ENCODE peak calls at places on chromosomes 13 and 19, in five cellular contexts. B is IMR-90, V is H1, S is mesendoderm, M is neuronal stem cell. K is an unnamed sample.

GRCh38 chr19:41478875-41479756 is 36.2 kb downstream of the ERICH4 start:
- DNase-seq in B (no peak), V (no peak), S (no peak), M (no peak), K (no peak)

GRCh38 chr13:36430247-36431203 is 1.8 kb upstream of the CCNA1 start:
- DNase-seq in B (no peak), V (no peak), S (peak), M (no peak), K (no peak)

GRCh38 chr19:58227964-58228583 is 640 bp upstream of the ZNF544 start:
- DNase-seq in B (no peak), V (no peak), S (peak), M (peak), K (no peak)

GRCh38 chr19:31127132-31127967 is 221.9 kb downstream of the TSHZ3 start:
- DNase-seq in B (peak), V (peak), S (peak), M (no peak), K (no peak)

GRCh38 chr13:57438072-57438471 is 193.5 kb upstream of the PCDH17 start:
- DNase-seq in B (no peak), V (no peak), S (no peak), M (no peak), K (no peak)

GRCh38 chr13:106182404-106182803 is 353.1 kb downstream of the EFNB2 start:
- DNase-seq in B (peak), V (no peak), S (peak), M (no peak), K (no peak)

GRCh38 chr19:13588953-13589833 is 82.9 kb upstream of the CACNA1A start:
- DNase-seq in B (peak), V (peak), S (peak), M (peak), K (peak)

GRCh38 chr19:50669319-50670101 is 20.3 kb downstream of the C19orf81 start:
- DNase-seq in B (peak), V (no peak), S (no peak), M (no peak), K (peak)

GRCh38 chr13:65488606-65489005 is 1741.5 kb downstream of the PCDH9 start:
- DNase-seq in B (no peak), V (no peak), S (peak), M (no peak), K (no peak)

GRCh38 chr19:27740396-27740795 is 1472.6 kb downstream of the UQCRFS1 start:
- DNase-seq in B (no peak), V (no peak), S (no peak), M (no peak), K (no peak)

GRCh38 chr19:55686311-55687050 is 11.5 kb downstream of the EPN1 start:
- DNase-seq in B (no peak), V (no peak), S (no peak), M (no peak), K (no peak)

GRCh38 chr19:40799558-40800338 is 757 bp downstream of the EGLN2 start:
- DNase-seq in B (no peak), V (no peak), S (peak), M (no peak), K (no peak)

GRCh38 chr19:30799854-30800755 is 427.9 kb downstream of the ZNF536 start:
- DNase-seq in B (no peak), V (peak), S (peak), M (peak), K (no peak)

GRCh38 chr13:111860161-111860560 is 206.8 kb upstream of the SOX1 start:
- DNase-seq in B (no peak), V (no peak), S (no peak), M (no peak), K (no peak)

GRCh38 chr13:27012482-27013197 is 159.0 kb downstream of the USP12 start:
- DNase-seq in B (peak), V (no peak), S (no peak), M (no peak), K (peak)

GRCh38 chr13:68369739-68370138 is 1139.6 kb upstream of the PCDH9 start:
- DNase-seq in B (no peak), V (no peak), S (peak), M (no peak), K (no peak)

GRCh38 chr13:110017379-110017778 is 231.0 kb upstream of the IRS2 start:
- DNase-seq in B (peak), V (peak), S (peak), M (no peak), K (peak)

GRCh38 chr13:65456150-65456912 is 1773.8 kb downstream of the PCDH9 start:
- DNase-seq in B (peak), V (no peak), S (no peak), M (no peak), K (no peak)

GRCh38 chr19:36719687-36720556 is 32.5 kb downstream of the ZNF567 start:
- DNase-seq in B (no peak), V (no peak), S (peak), M (no peak), K (no peak)

GRCh38 chr19:13012690-13013608 is 17.7 kb downstream of the NFIX start:
- DNase-seq in B (peak), V (no peak), S (peak), M (no peak), K (peak)

GRCh38 chr13:95573226-95573625 is 20.7 kb downstream of the CLDN10 start:
- DNase-seq in B (peak), V (no peak), S (no peak), M (no peak), K (no peak)

GRCh38 chr13:50616101-50616500 is 227.4 kb downstream of the DLEU7 start:
- DNase-seq in B (peak), V (no peak), S (no peak), M (no peak), K (no peak)

GRCh38 chr13:43339843-43340550 is 316.6 kb downstream of the DNAJC15 start:
- DNase-seq in B (peak), V (no peak), S (no peak), M (no peak), K (no peak)

GRCh38 chr19:10091370-10091687 is 5.2 kb downstream of the SHFL start:
- DNase-seq in B (no peak), V (no peak), S (no peak), M (no peak), K (no peak)

GRCh38 chr13:18236528-18236815 is 945.2 kb downstream of the TUBA3C start:
- DNase-seq in B (no peak), V (no peak), S (no peak), M (no peak), K (no peak)

GRCh38 chr13:106109391-106109791 is 426.1 kb downstream of the EFNB2 start:
- DNase-seq in B (peak), V (no peak), S (no peak), M (no peak), K (peak)

GRCh38 chr13:102902789-102903347 is 57.0 kb downstream of the ERCC5 start:
- DNase-seq in B (no peak), V (peak), S (peak), M (no peak), K (peak)

GRCh38 chr19:8571006-8571411 is 6.2 kb downstream of the MYO1F start:
- DNase-seq in B (peak), V (no peak), S (no peak), M (no peak), K (no peak)

DNA sequence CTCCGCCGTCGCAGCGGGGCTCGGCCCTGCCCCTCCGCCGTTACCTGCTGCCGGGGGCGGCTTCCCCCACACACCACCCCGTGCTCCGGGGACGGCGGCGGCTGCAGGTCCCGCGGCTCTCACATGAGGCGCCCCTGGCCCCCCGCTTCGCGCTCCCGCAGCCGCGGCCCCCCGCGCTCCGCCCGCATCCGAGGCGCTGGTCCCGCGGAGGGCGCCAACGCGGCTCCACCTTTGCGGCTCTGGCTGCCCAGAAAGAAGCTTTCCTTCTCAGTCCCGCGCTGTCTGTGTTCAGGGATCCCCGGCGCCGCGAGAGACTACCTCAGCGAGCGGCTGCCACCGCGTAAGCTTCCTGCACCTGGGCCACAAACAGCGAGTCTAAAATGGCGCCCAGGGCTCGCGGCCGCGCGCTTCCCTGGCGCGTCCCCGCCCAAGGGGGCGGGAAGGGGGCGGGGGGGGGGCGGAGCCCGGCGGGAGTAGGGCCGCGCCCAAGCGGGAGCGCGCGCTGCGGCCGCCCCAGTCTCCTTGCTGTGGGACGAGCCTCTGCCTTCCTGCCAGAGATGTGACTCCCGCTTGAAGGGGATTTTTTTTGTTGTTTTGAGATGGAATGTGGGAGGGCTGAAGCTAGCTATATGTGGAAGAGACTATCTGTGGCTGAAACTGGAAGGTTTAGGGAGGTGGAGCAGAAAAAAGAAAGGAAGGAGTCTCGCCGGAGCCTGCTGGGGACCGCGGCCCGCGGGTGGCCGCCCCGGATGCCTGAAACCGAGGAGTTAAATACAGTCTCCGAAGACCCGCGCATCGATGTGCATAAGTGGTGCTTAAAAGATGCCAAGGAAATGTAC is at the start of gene FBXL3:
- DNase-seq in B (peak), V (peak), S (peak), M (peak), K (peak)
- H2BK120ac ChIP-seq in B (peak), V (no peak), S (peak), M (no peak), K (peak)

GRCh38 chr13:98309569-98310335 is 132.7 kb upstream of the RNF113B start:
- DNase-seq in B (no peak), V (no peak), S (no peak), M (no peak), K (no peak)

GRCh38 chr13:98310485-98311199 is 133.6 kb upstream of the RNF113B start:
- DNase-seq in B (no peak), V (no peak), S (no peak), M (no peak), K (no peak)

GRCh38 chr13:98307744-98308524 is 130.9 kb upstream of the RNF113B start:
- DNase-seq in B (peak), V (no peak), S (peak), M (no peak), K (no peak)

GRCh38 chr13:98307392-98307743 is 130.3 kb upstream of the RNF113B start:
- DNase-seq in B (no peak), V (no peak), S (no peak), M (no peak), K (no peak)

DNA sequence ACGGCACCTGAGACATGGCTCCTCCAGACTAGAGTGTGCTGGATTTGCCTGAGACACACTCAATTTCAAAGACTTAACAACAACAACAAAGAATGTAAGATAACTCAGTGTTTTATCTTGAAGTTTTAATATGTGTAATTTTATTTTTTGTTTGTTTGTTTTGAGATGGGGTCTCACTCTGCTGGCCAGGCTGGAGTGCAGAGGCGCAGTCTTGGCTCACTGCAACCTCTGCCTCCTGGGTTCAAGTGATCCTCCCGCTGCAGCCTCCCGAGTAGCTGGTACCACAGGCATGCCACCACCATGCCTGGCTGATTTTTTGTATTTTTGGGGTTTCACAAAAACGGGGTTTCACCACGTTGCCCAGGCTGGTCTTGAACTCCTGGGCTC is 131.4 kb upstream of the RNF113B start:
- DNase-seq in B (no peak), V (no peak), S (no peak), M (no peak), K (no peak)
- H2BK120ac ChIP-seq in B (peak), V (no peak), S (no peak), M (no peak), K (no peak)

DNA sequence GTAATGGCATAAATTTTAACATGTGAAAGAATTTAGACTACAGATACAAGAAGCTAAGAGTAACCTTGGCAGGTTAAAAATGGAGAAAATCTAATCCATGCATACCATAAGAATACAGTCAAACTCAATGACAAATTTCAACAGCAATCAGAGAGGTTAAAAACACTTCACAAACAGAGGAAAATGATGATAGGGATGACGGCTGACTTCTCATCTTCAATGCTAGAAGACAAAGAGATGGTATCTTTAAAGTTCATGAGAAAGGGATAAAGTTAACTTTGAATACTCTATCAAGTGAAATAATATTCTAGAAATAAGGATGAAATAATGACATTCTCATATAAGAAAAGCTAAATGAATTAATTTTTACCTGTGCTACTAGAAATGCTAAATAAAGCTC is 1130.2 kb upstream of the MIR17HG start:
- DNase-seq in B (no peak), V (no peak), S (no peak), M (no peak), K (no peak)
- H2BK120ac ChIP-seq in B (no peak), V (no peak), S (no peak), M (no peak), K (no peak)

GRCh38 chr13:88926890-88927502 is 1255.8 kb downstream of the SLITRK5 start:
- DNase-seq in B (no peak), V (no peak), S (no peak), M (no peak), K (no peak)
- H2BK120ac ChIP-seq in B (no peak), V (no peak), S (no peak), M (no peak), K (no peak)

DNA sequence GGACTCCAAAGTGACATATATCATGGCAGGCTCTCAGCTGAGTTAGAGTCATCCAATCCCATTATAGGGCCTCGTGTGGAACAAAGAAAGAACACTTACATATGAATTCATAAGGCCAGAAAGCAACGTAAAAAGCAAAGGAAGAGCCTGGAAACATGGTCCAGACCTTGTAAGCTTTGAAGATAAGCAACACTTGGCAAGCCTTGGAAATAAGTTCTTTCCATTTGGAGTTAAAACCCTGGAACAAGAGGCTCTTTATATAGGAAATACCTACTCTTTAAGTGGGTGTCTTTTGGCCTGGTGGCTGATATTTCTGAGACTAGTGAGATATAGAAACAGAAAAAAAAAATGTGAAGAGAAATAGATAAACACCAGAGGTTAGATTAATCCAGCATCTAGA is 49.4 kb downstream of the ZAR1L start:
- DNase-seq in B (no peak), V (no peak), S (no peak), M (no peak), K (no peak)
- H2BK120ac ChIP-seq in B (no peak), V (no peak), S (no peak), M (no peak), K (no peak)

GRCh38 chr13:74133657-74134201 is 475 bp downstream of the KLF12 start:
- DNase-seq in B (peak), V (peak), S (peak), M (peak), K (no peak)

GRCh38 chr13:74136089-74136658 is 2.0 kb upstream of the KLF12 start:
- DNase-seq in B (peak), V (no peak), S (peak), M (no peak), K (no peak)

GRCh38 chr13:74134777-74135305 is 637 bp upstream of the KLF12 start:
- DNase-seq in B (no peak), V (no peak), S (peak), M (no peak), K (no peak)

GRCh38 chr13:74134226-74134776 is at the start of gene KLF12:
- DNase-seq in B (peak), V (peak), S (peak), M (peak), K (no peak)

GRCh38 chr13:74135306-74136088 is 1.3 kb upstream of the KLF12 start:
- DNase-seq in B (peak), V (no peak), S (peak), M (peak), K (peak)
- H2BK120ac ChIP-seq in B (peak), V (peak), S (peak), M (peak), K (peak)

GRCh38 chr13:77180011-77180410 is 146.9 kb downstream of the MYCBP2 start:
- DNase-seq in B (no peak), V (no peak), S (peak), M (no peak), K (peak)

GRCh38 chr13:77190349-77190748 is 136.5 kb downstream of the MYCBP2 start:
- DNase-seq in B (no peak), V (no peak), S (no peak), M (no peak), K (no peak)

GRCh38 chr13:77184455-77184854 is 142.4 kb downstream of the MYCBP2 start:
- DNase-seq in B (no peak), V (no peak), S (no peak), M (no peak), K (peak)

DNA sequence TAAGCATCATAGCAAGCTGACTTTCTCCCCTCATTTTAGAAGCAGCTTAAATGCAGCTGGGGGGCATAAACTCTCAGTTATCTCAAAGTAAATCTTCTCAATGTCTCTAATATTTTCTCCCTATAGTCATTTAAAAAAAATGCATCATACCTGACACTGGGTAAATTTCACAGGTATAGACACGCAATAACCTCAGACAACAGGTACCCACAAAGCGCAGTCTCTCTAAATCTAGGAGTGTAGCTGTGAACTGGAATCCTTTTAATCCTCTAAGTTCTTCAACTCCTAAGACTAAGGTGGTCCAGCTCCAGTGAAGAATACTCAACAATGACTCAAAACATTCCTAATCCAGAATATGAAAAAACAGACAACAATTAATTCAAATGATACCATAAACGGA is 141.2 kb downstream of the MYCBP2 start:
- DNase-seq in B (no peak), V (no peak), S (no peak), M (no peak), K (no peak)
- H2BK120ac ChIP-seq in B (no peak), V (no peak), S (no peak), M (no peak), K (no peak)

GRCh38 chr19:1275260-1275975 is at the start of gene FAM174C:
- DNase-seq in B (peak), V (no peak), S (peak), M (peak), K (peak)
- H2BK120ac ChIP-seq in B (no peak), V (peak), S (no peak), M (no peak), K (peak)

GRCh38 chr19:18287836-18288772 is 6.7 kb upstream of the JUND start:
- DNase-seq in B (no peak), V (no peak), S (peak), M (no peak), K (no peak)
- H2BK120ac ChIP-seq in B (peak), V (peak), S (peak), M (peak), K (peak)

GRCh38 chr13:92379371-92379770 is 847.2 kb upstream of the GPC6 start:
- DNase-seq in B (no peak), V (no peak), S (no peak), M (no peak), K (no peak)

GRCh38 chr13:92377396-92377795 is 849.2 kb upstream of the GPC6 start:
- DNase-seq in B (no peak), V (no peak), S (no peak), M (no peak), K (no peak)
- H2BK120ac ChIP-seq in B (no peak), V (no peak), S (no peak), M (no peak), K (no peak)

K was measured in trophoblast cell.